ENCODE peak calls at places on chromosomes 1 and 21, in seven cellular contexts. One of them, this sample, is unnamed.

GRCh38 chr21:46448108-46448507 is 10.6 kb upstream of the DIP2A start:
- DNase-seq in uterus: no peak
- DNase-seq in upper lobe of left lung: no peak
- DNase-seq in A549: no peak
- DNase-seq in esophagus squamous epithelium: no peak
- DNase-seq in spleen: no peak
- DNase-seq in body of pancreas: no peak
- DNase-seq in this sample: no peak

GRCh38 chr1:228646717-228647522 is 88.4 kb upstream of the RHOU start:
- DNase-seq in upper lobe of left lung: peak; percentile 86
- DNase-seq in spleen: peak; percentile 78
- DNase-seq in body of pancreas: no peak
- DNase-seq in A549: peak; percentile 31
- DNase-seq in esophagus squamous epithelium: no peak
- DNase-seq in uterus: peak; percentile 33
- DNase-seq in this sample: no peak

GRCh38 chr1:109730666-109731065 is 10.2 kb downstream of the GSTM3 start:
- DNase-seq in spleen: no peak
- DNase-seq in uterus: no peak
- DNase-seq in body of pancreas: no peak
- DNase-seq in A549: no peak
- DNase-seq in esophagus squamous epithelium: no peak
- DNase-seq in upper lobe of left lung: no peak
- DNase-seq in this sample: no peak

GRCh38 chr1:28518745-28519341 is 13.0 kb downstream of the RCC1 start:
- DNase-seq in uterus: no peak
- DNase-seq in upper lobe of left lung: no peak
- DNase-seq in body of pancreas: no peak
- DNase-seq in spleen: no peak
- DNase-seq in A549: no peak
- DNase-seq in esophagus squamous epithelium: no peak
- DNase-seq in this sample: no peak

GRCh38 chr1:31771891-31772668 is 7.9 kb upstream of the ADGRB2 start:
- DNase-seq in body of pancreas: no peak
- DNase-seq in uterus: no peak
- DNase-seq in upper lobe of left lung: peak; percentile 85
- DNase-seq in esophagus squamous epithelium: no peak
- DNase-seq in A549: no peak
- DNase-seq in spleen: no peak
- DNase-seq in this sample: peak; percentile 69

GRCh38 chr1:38551318-38551717 is 308.3 kb downstream of the RRAGC start:
- DNase-seq in upper lobe of left lung: no peak
- DNase-seq in uterus: no peak
- DNase-seq in spleen: no peak
- DNase-seq in body of pancreas: no peak
- DNase-seq in A549: no peak
- DNase-seq in esophagus squamous epithelium: no peak
- DNase-seq in this sample: no peak

GRCh38 chr1:245585252-245585959 is 430.6 kb downstream of the KIF26B start:
- DNase-seq in spleen: no peak
- DNase-seq in A549: peak; percentile 48
- DNase-seq in esophagus squamous epithelium: no peak
- DNase-seq in upper lobe of left lung: no peak
- DNase-seq in body of pancreas: no peak
- DNase-seq in uterus: no peak
- DNase-seq in this sample: no peak

GRCh38 chr1:45815667-45816458 is 12.5 kb downstream of the MAST2 start:
- DNase-seq in upper lobe of left lung: no peak
- DNase-seq in uterus: no peak
- DNase-seq in esophagus squamous epithelium: no peak
- DNase-seq in spleen: no peak
- DNase-seq in A549: no peak
- DNase-seq in body of pancreas: no peak
- DNase-seq in this sample: no peak

GRCh38 chr21:45993210-45994085 is 11.9 kb downstream of the COL6A1 start:
- DNase-seq in A549: no peak
- DNase-seq in upper lobe of left lung: peak; percentile 72
- DNase-seq in esophagus squamous epithelium: no peak
- DNase-seq in uterus: peak; percentile 44
- DNase-seq in spleen: peak; percentile 66
- DNase-seq in body of pancreas: peak; percentile 8
- DNase-seq in this sample: no peak

GRCh38 chr1:112462953-112463279 is 45.8 kb upstream of the WNT2B start:
- DNase-seq in A549: no peak
- DNase-seq in body of pancreas: no peak
- DNase-seq in uterus: no peak
- DNase-seq in upper lobe of left lung: no peak
- DNase-seq in spleen: no peak
- DNase-seq in esophagus squamous epithelium: no peak
- DNase-seq in this sample: no peak

GRCh38 chr21:35932232-35932911 is 128.0 kb downstream of the SETD4 start:
- DNase-seq in uterus: peak; percentile 66
- DNase-seq in body of pancreas: peak; percentile 22
- DNase-seq in spleen: peak; percentile 79
- DNase-seq in A549: no peak
- DNase-seq in upper lobe of left lung: no peak
- DNase-seq in esophagus squamous epithelium: no peak
- DNase-seq in this sample: no peak

DNA sequence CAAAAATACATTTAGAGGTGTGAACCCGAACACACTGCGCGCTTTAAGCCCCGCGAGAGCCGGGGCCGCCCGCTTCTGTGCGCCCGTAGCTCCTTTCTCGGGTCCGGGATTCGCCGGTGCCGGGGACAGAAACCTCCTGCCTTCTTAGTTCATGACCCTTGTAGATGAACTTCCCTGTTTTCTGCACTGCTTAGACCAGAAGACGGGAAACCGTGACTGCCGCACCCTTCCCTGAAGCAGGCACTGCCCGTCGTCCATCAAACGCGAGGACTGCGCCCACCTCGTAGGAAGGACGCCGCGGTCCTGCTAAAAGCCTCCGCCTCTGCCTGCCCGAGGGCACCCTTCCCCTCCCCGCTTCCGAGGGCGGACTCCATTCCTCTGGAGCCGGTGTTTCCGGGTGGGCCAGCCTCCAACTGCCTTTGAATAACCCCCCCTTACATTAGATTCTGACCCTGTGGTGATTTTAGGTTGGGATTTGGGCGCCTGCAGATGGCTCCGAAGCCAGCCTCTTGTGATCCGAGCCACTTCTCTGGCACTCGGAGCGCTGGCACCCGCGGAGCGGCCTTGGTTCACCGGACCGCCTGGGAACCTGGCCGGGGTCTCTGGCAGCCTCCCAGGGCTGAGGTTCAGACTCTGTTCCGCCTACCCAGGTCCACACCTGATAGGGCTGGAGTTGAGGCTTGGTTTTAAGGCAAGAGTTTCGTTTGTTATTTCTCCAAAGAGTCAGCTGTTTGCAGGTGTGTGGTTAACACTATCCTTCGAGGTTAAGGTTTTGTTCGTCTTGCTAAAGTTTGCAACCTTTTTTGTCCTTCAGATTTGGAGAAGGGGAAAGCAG is 1.2 kb upstream of the PTTG1IP start:
- DNase-seq in esophagus squamous epithelium: no peak
- DNase-seq in uterus: peak; percentile 63
- DNase-seq in spleen: peak; percentile 93
- DNase-seq in body of pancreas: peak; percentile 62
- DNase-seq in upper lobe of left lung: peak; percentile 89
- DNase-seq in A549: no peak
- DNase-seq in this sample: peak; percentile 72
- TF ChIP-seq POLR2A in esophagus squamous epithelium: peak; percentile 32
- TF ChIP-seq POLR2A in uterus: no peak
- TF ChIP-seq POLR2A in spleen: no peak
- TF ChIP-seq POLR2A in body of pancreas: no peak
- TF ChIP-seq POLR2A in upper lobe of left lung: no peak
- TF ChIP-seq POLR2A in A549: no peak
- TF ChIP-seq POLR2A in this sample: peak; percentile 19

DNA sequence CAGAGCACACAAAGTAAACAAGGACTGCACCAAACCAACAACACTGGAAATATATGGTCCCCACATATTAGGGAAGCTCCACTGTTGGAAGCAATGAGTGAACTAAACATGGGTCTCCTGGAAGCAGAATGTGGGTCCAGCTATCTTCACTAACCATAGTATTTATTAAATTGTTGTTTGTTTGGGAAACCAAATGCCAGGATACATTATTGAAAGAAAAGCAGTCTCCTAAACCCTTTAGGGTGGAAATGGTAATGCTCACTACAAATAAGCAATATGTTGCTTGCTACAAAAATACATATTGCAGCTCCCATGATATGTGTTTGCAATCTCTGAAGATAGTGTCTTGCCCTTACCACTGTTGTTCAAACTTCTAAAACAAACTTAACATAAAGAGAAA is 2.2 kb downstream of the NEGR1 start:
- DNase-seq in uterus: no peak
- DNase-seq in upper lobe of left lung: no peak
- DNase-seq in spleen: no peak
- DNase-seq in esophagus squamous epithelium: no peak
- DNase-seq in A549: no peak
- DNase-seq in body of pancreas: no peak
- DNase-seq in this sample: no peak
- H3K4me3 ChIP-seq in uterus: no peak overlapping the region
- H3K4me3 ChIP-seq in upper lobe of left lung: peak overlapping the region; percentile 14
- H3K4me3 ChIP-seq in spleen: no peak overlapping the region
- H3K4me3 ChIP-seq in esophagus squamous epithelium: peak overlapping the region; percentile 58
- H3K4me3 ChIP-seq in A549: no peak overlapping the region
- H3K4me3 ChIP-seq in body of pancreas: no peak overlapping the region
- H3K4me3 ChIP-seq in this sample: no peak overlapping the region

GRCh38 chr1:89994231-89994804 is 592 bp upstream of the ZNF326 start:
- DNase-seq in uterus: peak; percentile 34
- DNase-seq in body of pancreas: peak; percentile 56
- DNase-seq in spleen: peak; percentile 84
- DNase-seq in upper lobe of left lung: peak; percentile 41
- DNase-seq in esophagus squamous epithelium: no peak
- DNase-seq in A549: no peak
- DNase-seq in this sample: no peak
- H3K27ac ChIP-seq in uterus: peak overlapping the region; percentile 91
- H3K27ac ChIP-seq in body of pancreas: peak overlapping the region; percentile 99
- H3K27ac ChIP-seq in spleen: peak overlapping the region; percentile 96
- H3K27ac ChIP-seq in upper lobe of left lung: peak overlapping the region; percentile 99
- H3K27ac ChIP-seq in esophagus squamous epithelium: peak overlapping the region; percentile 95
- H3K27ac ChIP-seq in A549: peak overlapping the region; percentile 92
- H3K27ac ChIP-seq in this sample: peak overlapping the region; percentile 92

GRCh38 chr21:44919111-44919912 is 1.4 kb downstream of the ITGB2 start:
- DNase-seq in esophagus squamous epithelium: no peak
- DNase-seq in body of pancreas: no peak
- DNase-seq in upper lobe of left lung: peak; percentile 87
- DNase-seq in spleen: peak; percentile 89
- DNase-seq in uterus: no peak
- DNase-seq in A549: no peak
- DNase-seq in this sample: no peak

GRCh38 chr21:44918581-44919033 is 2.1 kb downstream of the ITGB2 start:
- DNase-seq in upper lobe of left lung: no peak
- DNase-seq in A549: no peak
- DNase-seq in uterus: no peak
- DNase-seq in body of pancreas: no peak
- DNase-seq in esophagus squamous epithelium: no peak
- DNase-seq in spleen: peak; percentile 78
- DNase-seq in this sample: no peak

GRCh38 chr21:44919913-44920693 is 596 bp downstream of the ITGB2 start:
- DNase-seq in body of pancreas: no peak
- DNase-seq in esophagus squamous epithelium: no peak
- DNase-seq in spleen: peak; percentile 86
- DNase-seq in uterus: no peak
- DNase-seq in A549: no peak
- DNase-seq in upper lobe of left lung: no peak
- DNase-seq in this sample: no peak

GRCh38 chr21:44921928-44922327 is 1.2 kb upstream of the ITGB2 start:
- DNase-seq in upper lobe of left lung: no peak
- DNase-seq in spleen: peak; percentile 14
- DNase-seq in uterus: no peak
- DNase-seq in esophagus squamous epithelium: no peak
- DNase-seq in A549: no peak
- DNase-seq in body of pancreas: no peak
- DNase-seq in this sample: no peak

DNA sequence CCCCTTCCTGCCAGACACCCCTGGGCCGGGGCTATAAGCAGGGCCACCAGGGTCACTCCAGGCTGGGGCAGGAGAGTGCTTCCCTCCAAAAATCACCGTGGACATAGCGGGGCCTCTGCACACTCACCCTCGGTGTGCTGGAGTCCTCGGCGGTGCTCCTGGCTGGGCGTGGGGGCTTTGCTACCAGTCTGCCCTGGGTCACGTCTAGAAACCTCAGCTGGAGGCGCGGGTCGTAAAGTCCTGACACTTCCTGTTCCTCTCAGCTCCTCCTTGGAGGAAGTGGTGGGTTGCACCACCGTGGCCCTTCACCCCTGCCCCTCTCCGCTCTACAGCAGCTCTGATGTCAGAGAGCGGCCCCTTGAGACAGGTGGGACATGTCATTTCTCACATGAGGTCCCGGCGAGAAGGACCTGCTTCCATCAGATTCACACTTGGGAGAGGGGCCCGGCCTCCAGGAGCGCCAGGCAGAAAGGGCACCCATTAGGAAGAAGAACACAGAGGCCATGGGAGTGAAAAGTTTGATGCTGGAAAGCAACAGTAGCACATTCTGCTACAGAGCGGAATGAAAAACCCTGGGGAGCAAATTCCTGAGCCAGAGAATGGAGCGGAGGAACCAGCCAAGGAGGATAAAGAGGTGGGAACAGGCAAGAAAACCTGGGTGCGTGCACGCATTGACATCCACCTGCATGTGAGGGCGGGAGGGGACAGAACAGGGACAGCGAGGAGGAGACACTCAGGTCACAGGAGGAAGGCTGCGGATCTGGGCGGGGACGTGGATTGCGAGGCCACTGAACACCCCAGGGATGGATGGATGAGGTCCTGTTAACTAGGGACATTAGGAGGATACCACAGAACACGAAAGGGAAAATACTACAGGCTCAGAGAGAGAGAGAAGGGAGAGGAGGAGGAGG is at the start of gene ITGB2:
- DNase-seq in A549: no peak
- DNase-seq in body of pancreas: no peak
- DNase-seq in uterus: no peak
- DNase-seq in upper lobe of left lung: no peak
- DNase-seq in spleen: peak; percentile 97
- DNase-seq in esophagus squamous epithelium: no peak
- DNase-seq in this sample: no peak
- TF ChIP-seq POLR2A in A549: no peak
- TF ChIP-seq POLR2A in body of pancreas: no peak
- TF ChIP-seq POLR2A in uterus: no peak
- TF ChIP-seq POLR2A in upper lobe of left lung: no peak
- TF ChIP-seq POLR2A in spleen: no peak
- TF ChIP-seq POLR2A in esophagus squamous epithelium: no peak
- TF ChIP-seq POLR2A in this sample: no peak

DNA sequence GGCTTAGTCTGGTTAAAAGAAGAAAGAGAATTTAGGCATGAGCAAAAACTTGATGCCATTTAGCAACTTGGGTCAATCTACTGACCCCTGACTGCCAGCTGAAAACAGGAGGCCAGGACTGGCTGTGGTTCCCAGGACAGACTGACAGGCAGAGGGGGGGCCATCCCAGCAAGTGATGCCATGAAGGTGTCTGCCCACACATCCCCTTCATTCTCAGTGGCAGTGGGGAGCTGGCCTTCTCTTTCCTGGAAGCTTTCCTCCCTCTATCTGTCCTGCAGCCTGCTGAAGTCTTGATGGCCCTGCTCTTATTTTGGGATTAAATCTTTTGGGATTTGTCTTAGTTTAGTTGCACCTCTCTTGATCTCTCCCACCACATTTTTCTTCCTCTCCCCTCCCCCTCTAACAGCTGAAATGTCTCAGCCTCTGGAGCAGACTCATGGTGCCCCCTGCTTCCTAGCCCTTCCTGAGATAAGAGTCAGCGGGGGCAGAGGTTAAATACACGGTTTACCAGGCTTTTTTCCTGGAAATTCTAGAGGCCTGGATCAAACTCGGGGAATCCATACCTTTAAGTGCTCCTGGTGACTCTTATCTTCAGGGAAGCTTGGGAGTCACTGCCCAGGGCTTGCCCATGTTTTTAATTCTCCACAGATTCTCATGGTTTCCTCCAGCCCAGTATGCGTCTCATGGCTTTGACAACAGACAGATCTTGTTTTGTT is 99.5 kb upstream of the TSPAN2 start:
- DNase-seq in esophagus squamous epithelium: no peak
- DNase-seq in upper lobe of left lung: no peak
- DNase-seq in body of pancreas: no peak
- DNase-seq in uterus: no peak
- DNase-seq in spleen: no peak
- DNase-seq in A549: no peak
- DNase-seq in this sample: no peak
- H3K4me3 ChIP-seq in esophagus squamous epithelium: no peak overlapping the region
- H3K4me3 ChIP-seq in upper lobe of left lung: no peak overlapping the region
- H3K4me3 ChIP-seq in body of pancreas: no peak overlapping the region
- H3K4me3 ChIP-seq in uterus: no peak overlapping the region
- H3K4me3 ChIP-seq in spleen: no peak overlapping the region
- H3K4me3 ChIP-seq in A549: no peak overlapping the region
- H3K4me3 ChIP-seq in this sample: no peak overlapping the region

This sample was measured in Peyer's patch.